ENCODE peak calls at places on chromosome X, in seven cellular contexts. D, Q, N, Z, I, A and C are unnamed samples.

GRCh38 chrX:52420824-52421443 is 52.1 kb downstream of the XAGE2 start:
- DNase-seq in Q (no peak), I (no peak), N (no peak), Z (no peak), D (no peak), A (no peak), C (no peak)

GRCh38 chrX:44705817-44706551 is 137.8 kb upstream of the DUSP21 start:
- DNase-seq in Q (no peak), Z (no peak), D (no peak), A (no peak), N (no peak), I (no peak), C (no peak)

GRCh38 chrX:84501798-84502628 is at the start of gene HDX:
- DNase-seq in A (peak; percentile 13), Z (peak; percentile 81), N (peak; percentile 84), I (no peak), D (peak; percentile 68), Q (peak; percentile 10), C (peak; percentile 77)

GRCh38 chrX:155767101-155767878 is 113.9 kb upstream of the VAMP7 start:
- DNase-seq in Q (no peak), Z (peak; percentile 34), I (no peak), D (peak; percentile 22), N (peak; percentile 39), A (no peak), C (peak; percentile 53)

GRCh38 chrX:54076903-54077302 is 32.6 kb upstream of the PHF8 start:
- DNase-seq in I (no peak), D (no peak), A (no peak), Z (no peak), N (no peak), Q (no peak), C (no peak)

GRCh38 chrX:32744906-32745305 is 466.4 kb downstream of the DMD start:
- DNase-seq in D (no peak), Q (no peak), N (no peak), I (no peak), A (no peak), Z (no peak), C (no peak)

GRCh38 chrX:16842684-16843083 is 27.5 kb downstream of the RBBP7 start:
- DNase-seq in Z (no peak), N (no peak), D (no peak), I (no peak), A (no peak), Q (no peak), C (no peak)

GRCh38 chrX:24148535-24149345 is 789 bp upstream of the ZFX start:
- DNase-seq in N (no peak), I (peak; percentile 43), D (no peak), A (no peak), Z (peak; percentile 58), Q (peak; percentile 7), C (no peak)

GRCh38 chrX:44529315-44529714 is 13.3 kb downstream of the FUNDC1 start:
- DNase-seq in Z (no peak), I (no peak), N (no peak), Q (no peak), A (no peak), D (no peak), C (no peak)

GRCh38 chrX:150694738-150695410 is 1.7 kb downstream of the MTMR1 start:
- DNase-seq in I (peak; percentile 53), D (no peak), Z (no peak), N (no peak), Q (no peak), A (no peak), C (no peak)

GRCh38 chrX:1525583-1526355 is 11.2 kb downstream of the P2RY8 start:
- DNase-seq in N (no peak), D (no peak), I (no peak), A (no peak), Q (no peak), Z (no peak), C (no peak)

GRCh38 chrX:154596290-154596929 is 11.5 kb downstream of the CTAG1A start:
- DNase-seq in A (no peak), N (peak; percentile 5), Q (no peak), D (no peak), Z (no peak), I (no peak), C (no peak)

GRCh38 chrX:120309873-120310730 is 1.2 kb downstream of the TMEM255A start:
- DNase-seq in Q (no peak), Z (peak; percentile 28), A (no peak), N (peak; percentile 23), D (no peak), I (no peak), C (no peak)

GRCh38 chrX:17413228-17413627 is 38.2 kb downstream of the NHS start:
- DNase-seq in D (no peak), A (no peak), Z (no peak), N (no peak), Q (no peak), I (no peak), C (no peak)

GRCh38 chrX:144327515-144327914 is 443.6 kb downstream of the UBE2NL start:
- DNase-seq in Q (no peak), I (no peak), A (no peak), D (no peak), Z (no peak), N (no peak), C (no peak)

GRCh38 chrX:27966955-27967354 is 14.3 kb downstream of the DCAF8L1 start:
- DNase-seq in N (no peak), Z (no peak), Q (no peak), A (no peak), I (no peak), D (no peak), C (peak; percentile 5)

GRCh38 chrX:63747331-63747730 is 37.7 kb downstream of the ARHGEF9 start:
- DNase-seq in I (no peak), D (no peak), A (no peak), N (peak; percentile 14), Q (no peak), Z (no peak), C (no peak)

GRCh38 chrX:137852502-137852901 is 286.6 kb downstream of the ZIC3 start:
- DNase-seq in D (no peak), Z (no peak), A (no peak), I (no peak), N (no peak), Q (no peak), C (no peak)

GRCh38 chrX:18410038-18410437 is 15.4 kb upstream of the CDKL5 start:
- DNase-seq in A (no peak), D (no peak), Q (no peak), I (no peak), Z (no peak), N (peak; percentile 32), C (no peak)

GRCh38 chrX:152853986-152854385 is 23.1 kb downstream of the NSDHL start:
- DNase-seq in Q (no peak), A (no peak), I (no peak), D (no peak), Z (no peak), N (no peak), C (no peak)

GRCh38 chrX:13263560-13264251 is 56.1 kb downstream of the ATXN3L start:
- DNase-seq in Q (no peak), Z (no peak), A (no peak), D (no peak), N (no peak), I (no peak), C (no peak)

GRCh38 chrX:54415534-54416350 is 24.5 kb upstream of the TSR2 start:
- DNase-seq in Z (no peak), N (no peak), I (peak; percentile 6), A (no peak), D (no peak), Q (no peak), C (no peak)

GRCh38 chrX:14010566-14010965 is 19.1 kb downstream of the GEMIN8 start:
- DNase-seq in D (no peak), N (no peak), Z (no peak), Q (no peak), A (no peak), I (no peak), C (no peak)

GRCh38 chrX:13283512-13283911 is 36.3 kb downstream of the ATXN3L start:
- DNase-seq in Z (no peak), I (peak; percentile 44), Q (no peak), N (no peak), D (no peak), A (no peak), C (no peak)

GRCh38 chrX:130174051-130174704 is 2.4 kb downstream of the RAB33A start:
- DNase-seq in Q (no peak), N (no peak), I (no peak), Z (peak; percentile 24), A (no peak), D (no peak), C (peak; percentile 36)

GRCh38 chrX:69155786-69156520 is 9.3 kb downstream of the PJA1 start:
- DNase-seq in D (no peak), Q (no peak), I (no peak), A (no peak), N (no peak), Z (no peak), C (no peak)
- H3K4me1 ChIP-seq in D (no peaks in the 10 kb centered on the region), Q (no peaks in the 10 kb centered on the region), I (no peaks in the 10 kb centered on the region), A (no peaks in the 10 kb centered on the region), N (peaks cover 11% of the 10 kb centered on the region), Z (no peaks in the 10 kb centered on the region), C (peaks cover 8% of the 10 kb centered on the region)

DNA sequence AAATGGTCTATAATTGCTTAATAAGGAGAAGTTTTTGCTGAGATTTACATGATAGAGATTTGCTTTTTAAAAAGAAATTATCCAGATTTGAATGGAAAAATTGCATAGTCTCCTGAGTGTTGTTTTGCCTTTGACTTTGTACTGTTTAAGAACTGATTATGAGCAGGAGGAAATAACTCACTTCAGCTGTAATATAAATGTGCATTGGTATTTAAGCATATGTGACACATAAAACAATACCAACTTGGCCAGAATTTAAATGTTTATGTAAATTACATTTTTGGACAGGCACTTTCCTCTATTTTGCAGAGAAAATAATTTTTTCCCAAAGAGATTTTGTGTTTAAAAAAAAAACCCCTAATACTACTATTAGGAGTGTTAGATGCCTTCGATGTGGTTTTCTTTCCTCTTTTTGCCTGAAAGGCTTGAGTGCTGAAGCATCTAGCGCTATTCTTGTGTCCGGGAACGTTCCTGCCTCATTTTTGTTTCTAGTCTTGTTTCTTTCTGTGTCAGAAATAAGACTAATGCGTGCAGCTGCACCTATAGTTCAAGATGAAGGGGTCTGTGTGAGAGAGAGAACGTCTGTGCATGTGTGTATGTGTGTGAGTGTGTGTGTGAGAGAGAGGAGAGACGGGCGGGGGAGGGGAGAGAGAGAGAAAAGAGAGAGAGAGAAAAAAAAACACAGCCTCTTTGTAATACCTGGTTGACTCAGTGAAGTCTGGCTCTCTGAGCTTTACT is 60.8 kb downstream of the TBL1X start:
- DNase-seq in D (no peak), N (peak; percentile 53), Q (no peak), A (no peak), I (peak; percentile 68), Z (no peak), C (no peak)
- H3K4me1 ChIP-seq in D (no peaks in the 10 kb centered on the region), N (peaks cover 64% of the 10 kb centered on the region), Q (peaks cover 6% of the 10 kb centered on the region), A (peaks cover 7% of the 10 kb centered on the region), I (peaks cover 38% of the 10 kb centered on the region), Z (no peaks in the 10 kb centered on the region), C (no peaks in the 10 kb centered on the region)

GRCh38 chrX:264634-265455 is 16.3 kb upstream of the PLCXD1 start:
- DNase-seq in N (no peak), Z (no peak), A (no peak), Q (no peak), I (no peak), D (no peak), C (no peak)
- H3K4me1 ChIP-seq in N (peaks cover 19% of the 10 kb centered on the region), Z (peaks cover 3% of the 10 kb centered on the region), A (no peaks in the 10 kb centered on the region), Q (no peaks in the 10 kb centered on the region), I (no peaks in the 10 kb centered on the region), D (peaks cover 13% of the 10 kb centered on the region), C (no peaks in the 10 kb centered on the region)

DNA sequence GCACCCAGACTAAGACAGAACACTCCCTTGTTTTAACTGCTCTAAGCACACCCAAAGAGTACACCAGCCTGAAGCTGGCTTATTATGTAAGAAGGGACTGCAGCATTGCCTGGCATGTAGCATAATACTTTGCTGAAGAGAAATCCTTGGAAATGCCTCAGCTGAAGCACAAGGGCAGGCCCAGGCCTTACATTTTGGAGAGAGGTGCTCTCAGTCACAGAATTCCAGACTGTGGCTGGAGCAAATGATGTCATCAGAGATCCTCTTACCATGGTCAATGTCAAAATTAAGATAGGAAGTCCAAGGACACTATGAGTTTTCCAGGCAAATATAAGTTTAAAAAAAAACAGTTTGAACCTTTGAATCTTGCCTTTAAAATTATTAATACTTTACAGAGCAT is 14.8 kb downstream of the ARHGEF6 start:
- DNase-seq in I (no peak), A (no peak), Z (no peak), N (peak; percentile 2), Q (no peak), D (no peak), C (no peak)
- H3K4me1 ChIP-seq in I (peaks cover 90% of the 10 kb centered on the region), A (peaks cover 52% of the 10 kb centered on the region), Z (peaks cover 3% of the 10 kb centered on the region), N (no peaks in the 10 kb centered on the region), Q (peaks cover 48% of the 10 kb centered on the region), D (no peaks in the 10 kb centered on the region), C (peaks cover 13% of the 10 kb centered on the region)